ENCODE peak calls at places on chromosomes 12 and 14, in seven cellular contexts. One of them, this sample, is unnamed.
A peak's percentile ranks its signal among the peaks of the same experiment; 100 is the strongest.

GRCh38 chr12:1297206-1297605 is 297.2 kb downstream of the FBXL14 start:
- DNase-seq in IMR-90: peak; percentile 43
- DNase-seq in Panc1: no peak
- DNase-seq in body of pancreas: no peak
- DNase-seq in upper lobe of right lung: no peak
- DNase-seq in cardiac muscle cell: no peak
- DNase-seq in endodermal cell: no peak
- DNase-seq in this sample: peak; percentile 58

GRCh38 chr14:38171197-38171596 is 36.5 kb upstream of the SSTR1 start:
- DNase-seq in Panc1: no peak
- DNase-seq in endodermal cell: no peak
- DNase-seq in IMR-90: peak; percentile 33
- DNase-seq in upper lobe of right lung: no peak
- DNase-seq in body of pancreas: no peak
- DNase-seq in cardiac muscle cell: no peak
- DNase-seq in this sample: peak; percentile 39

GRCh38 chr12:62256408-62257079 is 3.7 kb upstream of the USP15 start:
- DNase-seq in upper lobe of right lung: no peak
- DNase-seq in cardiac muscle cell: peak; percentile 72
- DNase-seq in endodermal cell: no peak
- DNase-seq in body of pancreas: peak; percentile 57
- DNase-seq in IMR-90: peak; percentile 36
- DNase-seq in Panc1: no peak
- DNase-seq in this sample: peak; percentile 28

GRCh38 chr14:50475460-50475859 is 56.9 kb downstream of the MAP4K5 start:
- DNase-seq in body of pancreas: no peak
- DNase-seq in upper lobe of right lung: no peak
- DNase-seq in cardiac muscle cell: no peak
- DNase-seq in endodermal cell: no peak
- DNase-seq in IMR-90: peak; percentile 54
- DNase-seq in Panc1: peak; percentile 20
- DNase-seq in this sample: peak; percentile 29

GRCh38 chr12:49253033-49253623 is 11.8 kb upstream of the TUBA1C start:
- DNase-seq in IMR-90: peak; percentile 75
- DNase-seq in body of pancreas: no peak
- DNase-seq in upper lobe of right lung: no peak
- DNase-seq in endodermal cell: no peak
- DNase-seq in Panc1: no peak
- DNase-seq in cardiac muscle cell: no peak
- DNase-seq in this sample: no peak

GRCh38 chr12:85441740-85442139 is 161.7 kb downstream of the ALX1 start:
- DNase-seq in upper lobe of right lung: no peak
- DNase-seq in endodermal cell: no peak
- DNase-seq in Panc1: no peak
- DNase-seq in IMR-90: peak; percentile 7
- DNase-seq in body of pancreas: no peak
- DNase-seq in cardiac muscle cell: peak; percentile 31
- DNase-seq in this sample: peak; percentile 9

GRCh38 chr12:51441583-51441982 is 17.0 kb downstream of the SLC4A8 start:
- DNase-seq in cardiac muscle cell: peak; percentile 71
- DNase-seq in upper lobe of right lung: no peak
- DNase-seq in body of pancreas: no peak
- DNase-seq in IMR-90: peak; percentile 95
- DNase-seq in endodermal cell: no peak
- DNase-seq in Panc1: no peak
- DNase-seq in this sample: peak; percentile 90

GRCh38 chr12:108734200-108734906 is 3.0 kb upstream of the CORO1C start:
- DNase-seq in IMR-90: peak; percentile 97
- DNase-seq in endodermal cell: no peak
- DNase-seq in Panc1: no peak
- DNase-seq in cardiac muscle cell: peak; percentile 79
- DNase-seq in upper lobe of right lung: no peak
- DNase-seq in body of pancreas: peak; percentile 80
- DNase-seq in this sample: peak; percentile 96

GRCh38 chr14:57657487-57657886 is 163.8 kb upstream of the CCDC198 start:
- DNase-seq in body of pancreas: no peak
- DNase-seq in Panc1: no peak
- DNase-seq in cardiac muscle cell: peak; percentile 3
- DNase-seq in endodermal cell: no peak
- DNase-seq in upper lobe of right lung: no peak
- DNase-seq in IMR-90: peak; percentile 16
- DNase-seq in this sample: peak; percentile 39

GRCh38 chr12:65278576-65279386 is at the start of gene MSRB3:
- DNase-seq in body of pancreas: peak; percentile 61
- DNase-seq in IMR-90: peak; percentile 70
- DNase-seq in endodermal cell: peak; percentile 93
- DNase-seq in upper lobe of right lung: peak; percentile 80
- DNase-seq in cardiac muscle cell: peak; percentile 88
- DNase-seq in Panc1: no peak
- DNase-seq in this sample: peak; percentile 60

GRCh38 chr12:4814485-4814884 is 94.3 kb downstream of the GALNT8 start:
- DNase-seq in cardiac muscle cell: no peak
- DNase-seq in upper lobe of right lung: no peak
- DNase-seq in Panc1: no peak
- DNase-seq in endodermal cell: no peak
- DNase-seq in body of pancreas: no peak
- DNase-seq in IMR-90: no peak
- DNase-seq in this sample: no peak

GRCh38 chr12:111269688-111270087 is 99.2 kb downstream of the PHETA1 start:
- DNase-seq in endodermal cell: no peak
- DNase-seq in body of pancreas: no peak
- DNase-seq in cardiac muscle cell: no peak
- DNase-seq in IMR-90: no peak
- DNase-seq in upper lobe of right lung: no peak
- DNase-seq in Panc1: no peak
- DNase-seq in this sample: no peak

GRCh38 chr14:31465113-31465512 is 7.8 kb upstream of the DTD2 start:
- DNase-seq in upper lobe of right lung: no peak
- DNase-seq in Panc1: no peak
- DNase-seq in endodermal cell: no peak
- DNase-seq in cardiac muscle cell: peak; percentile 7
- DNase-seq in IMR-90: peak; percentile 37
- DNase-seq in body of pancreas: no peak
- DNase-seq in this sample: peak; percentile 69

GRCh38 chr12:27245039-27245438 is 953 bp downstream of the STK38L start:
- DNase-seq in upper lobe of right lung: no peak
- DNase-seq in endodermal cell: no peak
- DNase-seq in IMR-90: no peak
- DNase-seq in body of pancreas: no peak
- DNase-seq in cardiac muscle cell: peak; percentile 17
- DNase-seq in Panc1: peak; percentile 8
- DNase-seq in this sample: no peak

GRCh38 chr12:45292486-45293195 is 76.7 kb downstream of the ANO6 start:
- DNase-seq in Panc1: no peak
- DNase-seq in endodermal cell: no peak
- DNase-seq in body of pancreas: no peak
- DNase-seq in upper lobe of right lung: no peak
- DNase-seq in IMR-90: peak; percentile 29
- DNase-seq in cardiac muscle cell: no peak
- DNase-seq in this sample: peak; percentile 42

GRCh38 chr12:29756741-29757390 is 26.9 kb downstream of the TMTC1 start:
- DNase-seq in Panc1: no peak
- DNase-seq in IMR-90: peak; percentile 35
- DNase-seq in body of pancreas: no peak
- DNase-seq in cardiac muscle cell: no peak
- DNase-seq in upper lobe of right lung: no peak
- DNase-seq in endodermal cell: no peak
- DNase-seq in this sample: no peak

GRCh38 chr12:132700212-132700913 is 10.3 kb upstream of the PGAM5 start:
- DNase-seq in Panc1: peak; percentile 41
- DNase-seq in body of pancreas: no peak
- DNase-seq in upper lobe of right lung: no peak
- DNase-seq in cardiac muscle cell: peak; percentile 41
- DNase-seq in IMR-90: peak; percentile 35
- DNase-seq in endodermal cell: no peak
- DNase-seq in this sample: peak; percentile 63

GRCh38 chr14:96162741-96163140 is 41.9 kb upstream of the BDKRB2 start:
- DNase-seq in upper lobe of right lung: no peak
- DNase-seq in Panc1: no peak
- DNase-seq in endodermal cell: peak; percentile 11
- DNase-seq in cardiac muscle cell: peak; percentile 57
- DNase-seq in IMR-90: peak; percentile 75
- DNase-seq in body of pancreas: no peak
- DNase-seq in this sample: peak; percentile 40

GRCh38 chr12:90020006-90020405 is 311.4 kb upstream of the ATP2B1 start:
- DNase-seq in cardiac muscle cell: no peak
- DNase-seq in body of pancreas: no peak
- DNase-seq in IMR-90: peak; percentile 18
- DNase-seq in endodermal cell: no peak
- DNase-seq in Panc1: no peak
- DNase-seq in upper lobe of right lung: no peak
- DNase-seq in this sample: peak; percentile 63

GRCh38 chr12:66755727-66756395 is 77.0 kb upstream of the GRIP1 start:
- DNase-seq in Panc1: no peak
- DNase-seq in upper lobe of right lung: no peak
- DNase-seq in endodermal cell: no peak
- DNase-seq in body of pancreas: no peak
- DNase-seq in cardiac muscle cell: no peak
- DNase-seq in IMR-90: no peak
- DNase-seq in this sample: no peak

GRCh38 chr12:68376901-68377300 is 44.7 kb upstream of the MDM1 start:
- DNase-seq in body of pancreas: no peak
- DNase-seq in upper lobe of right lung: no peak
- DNase-seq in Panc1: no peak
- DNase-seq in IMR-90: no peak
- DNase-seq in endodermal cell: no peak
- DNase-seq in cardiac muscle cell: no peak
- DNase-seq in this sample: no peak

GRCh38 chr12:121748218-121748570 is 35.6 kb downstream of the TMEM120B start:
- DNase-seq in cardiac muscle cell: no peak
- DNase-seq in IMR-90: no peak
- DNase-seq in Panc1: no peak
- DNase-seq in endodermal cell: no peak
- DNase-seq in upper lobe of right lung: no peak
- DNase-seq in body of pancreas: no peak
- DNase-seq in this sample: no peak

GRCh38 chr14:56854325-56854724 is 44.0 kb upstream of the OTX2 start:
- DNase-seq in cardiac muscle cell: no peak
- DNase-seq in endodermal cell: no peak
- DNase-seq in body of pancreas: no peak
- DNase-seq in IMR-90: no peak
- DNase-seq in upper lobe of right lung: no peak
- DNase-seq in Panc1: no peak
- DNase-seq in this sample: no peak

GRCh38 chr14:75427126-75427481 is 718 bp upstream of the JDP2 start:
- DNase-seq in Panc1: no peak
- DNase-seq in upper lobe of right lung: peak; percentile 76
- DNase-seq in cardiac muscle cell: no peak
- DNase-seq in endodermal cell: peak; percentile 70
- DNase-seq in body of pancreas: peak; percentile 38
- DNase-seq in IMR-90: no peak
- DNase-seq in this sample: no peak

DNA sequence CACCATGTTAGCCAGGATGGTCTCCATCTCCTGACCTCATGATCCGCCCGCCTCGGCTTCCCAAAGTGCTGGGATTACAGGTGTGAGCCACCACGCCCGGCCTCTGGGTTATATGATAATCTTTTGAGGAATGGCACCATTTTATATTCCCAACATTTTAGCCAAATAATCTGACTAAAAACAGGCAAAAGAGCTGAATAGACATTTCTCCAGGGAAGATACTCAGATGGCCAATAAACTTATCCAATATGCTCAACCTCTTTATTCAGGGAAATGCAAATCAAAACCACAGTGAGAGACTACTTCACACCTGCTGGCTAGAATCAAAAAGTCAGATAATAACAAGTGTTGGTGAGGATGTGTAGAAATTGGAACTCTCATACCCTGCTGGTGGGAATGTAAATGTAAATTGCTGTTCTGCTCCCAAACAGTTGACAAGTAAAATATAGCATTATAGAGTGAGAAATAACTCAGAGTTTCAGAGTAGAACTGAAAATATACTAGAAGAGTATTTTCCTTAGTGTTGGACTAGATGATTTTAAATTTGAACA is 80.0 kb downstream of the RCOR1 start:
- DNase-seq in body of pancreas: no peak
- DNase-seq in cardiac muscle cell: no peak
- DNase-seq in IMR-90: no peak
- DNase-seq in upper lobe of right lung: no peak
- DNase-seq in endodermal cell: no peak
- DNase-seq in Panc1: no peak
- DNase-seq in this sample: no peak
- TF ChIP-seq CTCF in body of pancreas: no peak
- TF ChIP-seq CTCF in cardiac muscle cell: no peak
- TF ChIP-seq CTCF in IMR-90: peak; percentile 6
- TF ChIP-seq CTCF in upper lobe of right lung: no peak
- TF ChIP-seq CTCF in endodermal cell: peak; percentile 38
- TF ChIP-seq CTCF in Panc1: no peak
- TF ChIP-seq CTCF in this sample: no peak

GRCh38 chr14:39265032-39265431 is 31.3 kb downstream of the MIA2 start:
- DNase-seq in body of pancreas: peak; percentile 23
- DNase-seq in cardiac muscle cell: peak; percentile 81
- DNase-seq in upper lobe of right lung: no peak
- DNase-seq in Panc1: no peak
- DNase-seq in IMR-90: peak; percentile 32
- DNase-seq in endodermal cell: no peak
- DNase-seq in this sample: peak; percentile 50
- H3K4me3 ChIP-seq in body of pancreas: no peak overlapping the region
- H3K4me3 ChIP-seq in cardiac muscle cell: peak overlapping the region; percentile 59
- H3K4me3 ChIP-seq in upper lobe of right lung: peak overlapping the region; percentile 95
- H3K4me3 ChIP-seq in Panc1: no peak overlapping the region
- H3K4me3 ChIP-seq in IMR-90: no peak overlapping the region
- H3K4me3 ChIP-seq in endodermal cell: no peak overlapping the region
- H3K4me3 ChIP-seq in this sample: no peak overlapping the region

GRCh38 chr12:91914701-91915100 is 230.9 kb downstream of the BTG1 start:
- DNase-seq in endodermal cell: no peak
- DNase-seq in Panc1: no peak
- DNase-seq in upper lobe of right lung: no peak
- DNase-seq in cardiac muscle cell: no peak
- DNase-seq in IMR-90: no peak
- DNase-seq in body of pancreas: no peak
- DNase-seq in this sample: no peak
- TF ChIP-seq CTCF in endodermal cell: no peak
- TF ChIP-seq CTCF in Panc1: no peak
- TF ChIP-seq CTCF in upper lobe of right lung: no peak
- TF ChIP-seq CTCF in cardiac muscle cell: no peak
- TF ChIP-seq CTCF in IMR-90: no peak
- TF ChIP-seq CTCF in body of pancreas: no peak
- TF ChIP-seq CTCF in this sample: no peak

GRCh38 chr14:91418387-91419043 is 895 bp upstream of the CCDC88C start:
- DNase-seq in endodermal cell: peak; percentile 93
- DNase-seq in IMR-90: peak; percentile 17
- DNase-seq in upper lobe of right lung: peak; percentile 86
- DNase-seq in cardiac muscle cell: peak; percentile 53
- DNase-seq in Panc1: peak; percentile 56
- DNase-seq in body of pancreas: peak; percentile 75
- DNase-seq in this sample: peak; percentile 44
- H3K4me3 ChIP-seq in endodermal cell: peak overlapping the region; percentile 60
- H3K4me3 ChIP-seq in IMR-90: peak overlapping the region; percentile 44
- H3K4me3 ChIP-seq in upper lobe of right lung: peak overlapping the region; percentile 80
- H3K4me3 ChIP-seq in cardiac muscle cell: peak overlapping the region; percentile 11
- H3K4me3 ChIP-seq in Panc1: peak overlapping the region; percentile 50
- H3K4me3 ChIP-seq in body of pancreas: no peak overlapping the region
- H3K4me3 ChIP-seq in this sample: peak overlapping the region; percentile 9

DNA sequence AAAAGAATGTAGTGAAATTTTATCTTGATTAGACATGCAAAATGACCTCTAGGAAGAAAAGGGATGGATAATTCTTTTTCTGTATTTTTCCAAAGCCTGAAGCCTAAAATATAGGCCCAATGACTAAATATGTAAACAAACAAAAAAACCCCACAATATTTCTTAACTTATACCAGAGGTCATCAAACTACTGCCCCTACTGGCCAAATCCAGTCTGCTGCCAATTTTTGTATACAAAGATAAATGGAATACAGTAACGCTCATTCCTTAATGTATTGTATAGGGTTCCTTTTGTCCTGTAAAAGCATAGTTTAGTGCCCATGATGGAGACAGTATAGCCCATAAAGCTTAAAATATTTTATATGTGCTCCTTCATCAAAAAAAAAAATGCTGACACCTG is 145.7 kb upstream of the ALG10 start:
- DNase-seq in upper lobe of right lung: no peak
- DNase-seq in IMR-90: no peak
- DNase-seq in body of pancreas: no peak
- DNase-seq in Panc1: no peak
- DNase-seq in cardiac muscle cell: no peak
- DNase-seq in endodermal cell: peak; percentile 46
- DNase-seq in this sample: no peak
- TF ChIP-seq CTCF in upper lobe of right lung: no peak
- TF ChIP-seq CTCF in IMR-90: no peak
- TF ChIP-seq CTCF in body of pancreas: no peak
- TF ChIP-seq CTCF in Panc1: peak; percentile 14
- TF ChIP-seq CTCF in cardiac muscle cell: no peak
- TF ChIP-seq CTCF in endodermal cell: peak; percentile 82
- TF ChIP-seq CTCF in this sample: no peak